ENCODE peak calls at places on chromosome 3, in four cellular contexts. One of them, this sample, is unnamed.

GRCh38 chr3:118970819-118971218 is 63.8 kb downstream of the IGSF11 start:
- DNase-seq in kidney epithelial cell: no peak
- DNase-seq in upper lobe of right lung: no peak
- DNase-seq in heart left ventricle: peak; percentile 37
- DNase-seq in this sample: no peak

GRCh38 chr3:4533489-4534443 is 40.6 kb downstream of the ITPR1 start:
- DNase-seq in kidney epithelial cell: no peak
- DNase-seq in upper lobe of right lung: peak; percentile 71
- DNase-seq in heart left ventricle: no peak
- DNase-seq in this sample: no peak

GRCh38 chr3:150050510-150050909 is 79.8 kb upstream of the PFN2 start:
- DNase-seq in kidney epithelial cell: no peak
- DNase-seq in upper lobe of right lung: no peak
- DNase-seq in heart left ventricle: no peak
- DNase-seq in this sample: no peak

GRCh38 chr3:56884387-56884786 is 82.6 kb upstream of the ARHGEF3 start:
- DNase-seq in kidney epithelial cell: no peak
- DNase-seq in upper lobe of right lung: no peak
- DNase-seq in heart left ventricle: no peak
- DNase-seq in this sample: no peak

GRCh38 chr3:45387636-45388348 is 584 bp upstream of the LARS2 start:
- DNase-seq in kidney epithelial cell: no peak
- DNase-seq in upper lobe of right lung: no peak
- DNase-seq in heart left ventricle: no peak
- DNase-seq in this sample: no peak

GRCh38 chr3:158950131-158950901 is 148.5 kb downstream of the MFSD1 start:
- DNase-seq in kidney epithelial cell: no peak
- DNase-seq in upper lobe of right lung: no peak
- DNase-seq in heart left ventricle: no peak
- DNase-seq in this sample: no peak

GRCh38 chr3:52014613-52015012 is 18.9 kb upstream of the RPL29 start:
- DNase-seq in kidney epithelial cell: no peak
- DNase-seq in upper lobe of right lung: peak; percentile 54
- DNase-seq in heart left ventricle: no peak
- DNase-seq in this sample: no peak

GRCh38 chr3:65483475-65483874 is 555.2 kb downstream of the MAGI1 start:
- DNase-seq in kidney epithelial cell: no peak
- DNase-seq in upper lobe of right lung: peak; percentile 72
- DNase-seq in heart left ventricle: peak; percentile 83
- DNase-seq in this sample: no peak

GRCh38 chr3:172247525-172248274 is 200.6 kb downstream of the GHSR start:
- DNase-seq in kidney epithelial cell: no peak
- DNase-seq in upper lobe of right lung: no peak
- DNase-seq in heart left ventricle: no peak
- DNase-seq in this sample: no peak

GRCh38 chr3:19270471-19270870 is 122.2 kb downstream of the KCNH8 start:
- DNase-seq in kidney epithelial cell: no peak
- DNase-seq in upper lobe of right lung: no peak
- DNase-seq in heart left ventricle: no peak
- DNase-seq in this sample: no peak

GRCh38 chr3:4880850-4881249 is 98.4 kb upstream of the BHLHE40 start:
- DNase-seq in kidney epithelial cell: no peak
- DNase-seq in upper lobe of right lung: no peak
- DNase-seq in heart left ventricle: no peak
- DNase-seq in this sample: no peak

GRCh38 chr3:116339441-116340028 is 105.8 kb downstream of the LSAMP start:
- DNase-seq in kidney epithelial cell: no peak
- DNase-seq in upper lobe of right lung: no peak
- DNase-seq in heart left ventricle: no peak
- DNase-seq in this sample: no peak

GRCh38 chr3:194315965-194316361 is 35.2 kb downstream of the CPN2 start:
- DNase-seq in kidney epithelial cell: no peak
- DNase-seq in upper lobe of right lung: no peak
- DNase-seq in heart left ventricle: no peak
- DNase-seq in this sample: no peak
- H3K4me3 ChIP-seq in kidney epithelial cell: no peak overlapping the region
- H3K4me3 ChIP-seq in upper lobe of right lung: peak overlapping the region; percentile 57
- H3K4me3 ChIP-seq in heart left ventricle: peak overlapping the region; percentile 47
- H3K4me3 ChIP-seq in this sample: no peak overlapping the region

GRCh38 chr3:64444619-64445317 is 219.5 kb upstream of the PRICKLE2 start:
- DNase-seq in kidney epithelial cell: no peak
- DNase-seq in upper lobe of right lung: peak; percentile 65
- DNase-seq in heart left ventricle: no peak
- DNase-seq in this sample: peak; percentile 16
- H3K4me3 ChIP-seq in kidney epithelial cell: peak overlapping the region; percentile 63
- H3K4me3 ChIP-seq in upper lobe of right lung: peak overlapping the region; percentile 64
- H3K4me3 ChIP-seq in heart left ventricle: peak overlapping the region; percentile 47
- H3K4me3 ChIP-seq in this sample: peak overlapping the region; percentile 60

DNA sequence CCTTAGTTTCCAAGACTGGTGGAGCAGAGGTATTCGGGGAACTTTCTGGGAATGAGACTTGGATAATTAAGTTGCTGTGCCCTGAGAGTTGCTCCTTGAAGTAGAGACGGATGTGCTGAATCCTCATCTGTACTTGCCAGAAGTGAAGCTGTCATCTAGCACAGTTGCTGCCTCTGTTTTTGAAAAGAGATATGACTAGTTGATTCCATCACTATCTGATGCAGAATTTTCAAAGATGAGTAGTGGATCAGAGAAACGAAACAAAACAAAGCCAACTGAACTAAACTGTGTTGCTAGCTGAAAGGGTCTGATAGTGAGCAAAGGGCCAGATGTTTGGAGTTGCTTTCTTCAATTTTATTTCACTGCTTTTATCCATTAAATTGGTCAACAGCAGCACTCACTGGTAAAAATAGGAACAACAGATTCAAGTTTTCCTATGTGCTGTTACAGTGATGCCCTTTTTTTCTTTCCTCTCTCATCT is 52.7 kb downstream of the MITF start:
- DNase-seq in kidney epithelial cell: no peak
- DNase-seq in upper lobe of right lung: no peak
- DNase-seq in heart left ventricle: no peak
- DNase-seq in this sample: no peak
- H3K4me3 ChIP-seq in kidney epithelial cell: no peak overlapping the region
- H3K4me3 ChIP-seq in upper lobe of right lung: no peak overlapping the region
- H3K4me3 ChIP-seq in heart left ventricle: no peak overlapping the region
- H3K4me3 ChIP-seq in this sample: no peak overlapping the region

DNA sequence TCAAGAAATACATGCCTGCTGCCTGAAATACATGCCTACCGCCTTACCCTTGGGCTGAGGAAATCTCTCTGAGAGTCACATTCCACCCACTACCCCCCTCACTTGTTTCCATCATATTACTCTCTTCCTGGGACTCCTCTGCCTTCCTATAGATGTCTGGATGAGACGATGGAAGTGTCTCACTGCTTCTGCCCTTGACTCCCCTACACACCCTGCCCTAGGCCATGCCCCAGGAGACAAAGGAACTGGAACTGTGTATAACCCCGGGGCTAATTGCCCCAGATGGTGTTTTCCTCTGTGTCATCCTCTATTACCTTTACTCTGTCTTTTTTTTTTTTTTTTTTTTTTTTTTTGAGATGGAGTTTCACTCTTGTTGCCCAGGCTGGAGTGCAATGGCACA is 102.0 kb downstream of the GTPBP8 start:
- DNase-seq in kidney epithelial cell: no peak
- DNase-seq in upper lobe of right lung: no peak
- DNase-seq in heart left ventricle: no peak
- DNase-seq in this sample: no peak
- H3K4me3 ChIP-seq in kidney epithelial cell: no peak overlapping the region
- H3K4me3 ChIP-seq in upper lobe of right lung: no peak overlapping the region
- H3K4me3 ChIP-seq in heart left ventricle: no peak overlapping the region
- H3K4me3 ChIP-seq in this sample: no peak overlapping the region

GRCh38 chr3:9473496-9473895 is 76.1 kb downstream of the SETD5 start:
- DNase-seq in kidney epithelial cell: no peak
- DNase-seq in upper lobe of right lung: no peak
- DNase-seq in heart left ventricle: no peak
- DNase-seq in this sample: no peak
- H3K4me3 ChIP-seq in kidney epithelial cell: no peak overlapping the region
- H3K4me3 ChIP-seq in upper lobe of right lung: no peak overlapping the region
- H3K4me3 ChIP-seq in heart left ventricle: no peak overlapping the region
- H3K4me3 ChIP-seq in this sample: no peak overlapping the region

DNA sequence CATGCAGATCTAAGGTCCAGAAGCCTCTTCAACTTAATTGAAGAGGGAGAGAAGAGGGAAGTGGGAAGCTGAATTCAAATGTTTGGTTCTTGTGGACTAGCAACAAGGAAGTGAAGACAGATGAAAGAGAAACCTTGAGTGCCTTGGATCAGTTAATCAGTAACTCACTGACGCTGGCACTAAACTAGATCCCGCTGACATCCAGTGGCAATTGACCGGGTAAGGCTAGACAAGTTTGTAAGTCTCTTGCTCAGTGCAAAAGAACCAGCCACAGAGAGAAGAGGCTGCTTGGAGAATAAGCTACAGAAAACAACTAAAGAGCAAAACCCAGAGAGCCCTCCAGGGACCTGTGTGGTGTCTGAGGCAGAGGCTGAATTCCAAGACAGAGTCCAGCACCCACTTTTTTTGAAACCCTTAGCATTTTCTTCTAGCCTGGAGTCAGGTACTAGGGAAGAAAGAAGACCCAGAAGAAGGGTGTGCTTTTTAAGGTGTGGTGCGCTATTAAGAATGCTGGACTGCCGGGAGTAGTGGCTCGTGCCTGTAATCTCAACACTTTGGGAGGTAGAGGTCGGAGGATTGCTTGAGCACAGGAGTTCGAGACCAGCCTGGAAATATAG is 6.9 kb downstream of the PLCH1 start:
- DNase-seq in kidney epithelial cell: peak; percentile 93
- DNase-seq in upper lobe of right lung: no peak
- DNase-seq in heart left ventricle: no peak
- DNase-seq in this sample: peak; percentile 81
- H3K4me3 ChIP-seq in kidney epithelial cell: no peak overlapping the region
- H3K4me3 ChIP-seq in upper lobe of right lung: peak overlapping the region; percentile 22
- H3K4me3 ChIP-seq in heart left ventricle: no peak overlapping the region
- H3K4me3 ChIP-seq in this sample: peak overlapping the region; percentile 30

DNA sequence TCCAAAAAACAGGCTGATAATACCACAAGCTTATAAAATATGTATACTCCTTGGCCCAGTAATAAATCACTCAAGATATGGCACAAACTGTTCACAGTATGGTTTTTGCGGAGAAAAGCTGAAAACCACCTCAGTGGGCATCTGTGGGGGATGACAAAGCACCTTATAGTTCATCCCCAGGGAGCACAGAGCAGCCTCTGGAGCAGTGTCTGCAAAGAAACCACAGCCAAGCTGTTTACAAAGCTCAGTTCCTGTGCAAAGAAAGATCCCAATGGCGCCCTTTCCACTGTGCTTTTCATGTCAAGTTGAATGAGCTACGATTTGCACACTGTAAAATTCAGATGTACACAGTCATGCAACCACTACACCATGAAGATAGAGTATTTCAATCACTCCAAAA is 2.6 kb upstream of the EFCC1 start:
- DNase-seq in kidney epithelial cell: no peak
- DNase-seq in upper lobe of right lung: no peak
- DNase-seq in heart left ventricle: no peak
- DNase-seq in this sample: no peak
- H3K4me3 ChIP-seq in kidney epithelial cell: no peak overlapping the region
- H3K4me3 ChIP-seq in upper lobe of right lung: no peak overlapping the region
- H3K4me3 ChIP-seq in heart left ventricle: no peak overlapping the region
- H3K4me3 ChIP-seq in this sample: no peak overlapping the region

DNA sequence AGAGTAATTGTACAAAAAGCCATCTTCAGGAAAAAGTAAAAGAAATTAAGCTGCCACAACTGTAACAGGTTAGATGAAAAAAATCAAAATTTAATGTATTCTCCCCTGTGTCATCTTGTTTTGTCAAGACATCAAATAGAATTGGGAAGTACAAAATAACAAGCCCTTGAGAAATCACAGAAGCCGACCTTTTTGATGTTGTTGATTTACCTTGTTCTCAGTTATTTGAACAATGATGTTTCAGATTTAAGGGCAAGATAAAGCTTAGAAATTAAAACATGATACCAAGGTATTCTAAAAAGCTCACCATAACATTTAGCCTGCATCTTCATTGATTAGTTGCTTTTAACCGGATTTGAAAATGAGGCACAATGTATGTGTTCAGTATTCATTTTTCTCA is 523.0 kb downstream of the FOXP1 start:
- DNase-seq in kidney epithelial cell: no peak
- DNase-seq in upper lobe of right lung: no peak
- DNase-seq in heart left ventricle: no peak
- DNase-seq in this sample: no peak
- H3K4me3 ChIP-seq in kidney epithelial cell: no peak overlapping the region
- H3K4me3 ChIP-seq in upper lobe of right lung: peak overlapping the region; percentile 66
- H3K4me3 ChIP-seq in heart left ventricle: peak overlapping the region; percentile 73
- H3K4me3 ChIP-seq in this sample: no peak overlapping the region

DNA sequence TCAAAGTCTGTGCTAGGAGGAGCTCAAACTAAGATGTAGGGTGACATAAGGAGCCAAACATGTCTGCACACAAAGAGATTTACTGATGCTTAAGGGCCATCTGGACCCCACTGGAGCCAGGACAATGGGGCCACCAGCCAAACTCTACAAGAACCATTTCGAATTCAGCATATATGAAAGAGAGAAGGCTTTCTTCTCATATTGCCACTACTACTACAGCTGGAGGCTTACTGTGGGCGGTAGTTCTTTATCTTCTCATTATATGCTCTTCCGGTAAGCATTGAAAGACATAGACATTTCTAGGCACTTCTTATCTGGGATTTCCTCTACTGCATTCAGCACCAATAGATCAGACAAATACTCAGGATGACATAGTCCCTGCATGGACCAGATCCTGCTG is 404.4 kb upstream of the PROK2 start:
- DNase-seq in kidney epithelial cell: no peak
- DNase-seq in upper lobe of right lung: no peak
- DNase-seq in heart left ventricle: no peak
- DNase-seq in this sample: no peak
- H3K4me3 ChIP-seq in kidney epithelial cell: no peak overlapping the region
- H3K4me3 ChIP-seq in upper lobe of right lung: no peak overlapping the region
- H3K4me3 ChIP-seq in heart left ventricle: no peak overlapping the region
- H3K4me3 ChIP-seq in this sample: no peak overlapping the region

This sample was measured in Caco-2.